ENCODE peak calls at places on chromosomes 16 and 17, in seven cellular contexts. One of them, this sample, is unnamed.

GRCh38 chr17:77365584-77366186 is 224.9 kb downstream of the SEC14L1 start:
- DNase-seq in pancreas: peak; percentile 65
- DNase-seq in left lung: peak; percentile 64
- DNase-seq in transverse colon: peak; percentile 69
- DNase-seq in heart right ventricle: peak; percentile 59
- DNase-seq in H9: no peak
- DNase-seq in GM12878: no peak
- DNase-seq in this sample: peak; percentile 92

GRCh38 chr17:39164675-39165143 is 1.3 kb downstream of the ARL5C start:
- DNase-seq in pancreas: peak; percentile 93
- DNase-seq in GM12878: peak; percentile 53
- DNase-seq in left lung: peak; percentile 88
- DNase-seq in transverse colon: peak; percentile 88
- DNase-seq in H9: peak; percentile 99
- DNase-seq in heart right ventricle: peak; percentile 95
- DNase-seq in this sample: peak; percentile 86

GRCh38 chr17:57330587-57330986 is 74.3 kb downstream of the MSI2 start:
- DNase-seq in heart right ventricle: no peak
- DNase-seq in left lung: no peak
- DNase-seq in pancreas: no peak
- DNase-seq in GM12878: no peak
- DNase-seq in transverse colon: no peak
- DNase-seq in H9: no peak
- DNase-seq in this sample: no peak

GRCh38 chr16:86945166-86945900 is 367.0 kb downstream of the FOXL1 start:
- DNase-seq in left lung: no peak
- DNase-seq in H9: no peak
- DNase-seq in GM12878: no peak
- DNase-seq in transverse colon: no peak
- DNase-seq in pancreas: no peak
- DNase-seq in heart right ventricle: no peak
- DNase-seq in this sample: no peak

GRCh38 chr17:72683506-72684404 is 408.7 kb downstream of the SLC39A11 start:
- DNase-seq in GM12878: no peak
- DNase-seq in left lung: peak; percentile 64
- DNase-seq in transverse colon: peak; percentile 35
- DNase-seq in heart right ventricle: no peak
- DNase-seq in pancreas: no peak
- DNase-seq in H9: no peak
- DNase-seq in this sample: peak; percentile 32

GRCh38 chr17:1651559-1651844 is 1.8 kb upstream of the RILP start:
- DNase-seq in left lung: no peak
- DNase-seq in transverse colon: no peak
- DNase-seq in heart right ventricle: no peak
- DNase-seq in H9: no peak
- DNase-seq in GM12878: no peak
- DNase-seq in pancreas: no peak
- DNase-seq in this sample: no peak

GRCh38 chr16:31135535-31136286 is at the start of gene PRSS8:
- DNase-seq in GM12878: no peak
- DNase-seq in pancreas: peak; percentile 98
- DNase-seq in left lung: peak; percentile 88
- DNase-seq in H9: peak; percentile 75
- DNase-seq in transverse colon: peak; percentile 94
- DNase-seq in heart right ventricle: no peak
- DNase-seq in this sample: no peak

GRCh38 chr17:68981288-68981687 is 26.1 kb upstream of the ABCA8 start:
- DNase-seq in GM12878: peak; percentile 32
- DNase-seq in transverse colon: peak; percentile 25
- DNase-seq in H9: no peak
- DNase-seq in heart right ventricle: peak; percentile 67
- DNase-seq in pancreas: no peak
- DNase-seq in left lung: no peak
- DNase-seq in this sample: peak; percentile 55

GRCh38 chr17:49494937-49495841 is at the start of gene NGFR:
- DNase-seq in GM12878: no peak
- DNase-seq in H9: peak; percentile 82
- DNase-seq in transverse colon: peak; percentile 33
- DNase-seq in heart right ventricle: no peak
- DNase-seq in pancreas: no peak
- DNase-seq in left lung: no peak
- DNase-seq in this sample: no peak

GRCh38 chr16:48053346-48053745 is 102.4 kb downstream of the ABCC12 start:
- DNase-seq in left lung: peak; percentile 38
- DNase-seq in transverse colon: no peak
- DNase-seq in GM12878: no peak
- DNase-seq in H9: peak; percentile 70
- DNase-seq in heart right ventricle: no peak
- DNase-seq in pancreas: no peak
- DNase-seq in this sample: peak; percentile 32

GRCh38 chr17:70787721-70788120 is 618.4 kb downstream of the KCNJ2 start:
- DNase-seq in GM12878: no peak
- DNase-seq in left lung: no peak
- DNase-seq in pancreas: no peak
- DNase-seq in transverse colon: no peak
- DNase-seq in H9: no peak
- DNase-seq in heart right ventricle: no peak
- DNase-seq in this sample: no peak

GRCh38 chr17:41302981-41303380 is 330 bp upstream of the KRTAP29-1 start:
- DNase-seq in pancreas: no peak
- DNase-seq in heart right ventricle: no peak
- DNase-seq in GM12878: no peak
- DNase-seq in H9: no peak
- DNase-seq in transverse colon: no peak
- DNase-seq in left lung: no peak
- DNase-seq in this sample: no peak

GRCh38 chr16:74141015-74141414 is 155.6 kb upstream of the PSMD7 start:
- DNase-seq in GM12878: no peak
- DNase-seq in H9: no peak
- DNase-seq in heart right ventricle: no peak
- DNase-seq in pancreas: no peak
- DNase-seq in left lung: no peak
- DNase-seq in transverse colon: no peak
- DNase-seq in this sample: no peak

GRCh38 chr17:45692661-45693060 is 91.5 kb upstream of the CRHR1 start:
- DNase-seq in pancreas: no peak
- DNase-seq in heart right ventricle: no peak
- DNase-seq in H9: no peak
- DNase-seq in GM12878: no peak
- DNase-seq in left lung: no peak
- DNase-seq in transverse colon: no peak
- DNase-seq in this sample: no peak

GRCh38 chr16:29784901-29785500 is 5.5 kb upstream of the KIF22 start:
- DNase-seq in transverse colon: peak; percentile 69
- DNase-seq in pancreas: peak; percentile 73
- DNase-seq in heart right ventricle: peak; percentile 74
- DNase-seq in GM12878: no peak
- DNase-seq in left lung: peak; percentile 75
- DNase-seq in H9: peak; percentile 92
- DNase-seq in this sample: peak; percentile 64

GRCh38 chr16:7871979-7872378 is 539.3 kb downstream of the RBFOX1 start:
- DNase-seq in GM12878: no peak
- DNase-seq in heart right ventricle: no peak
- DNase-seq in H9: no peak
- DNase-seq in transverse colon: no peak
- DNase-seq in pancreas: no peak
- DNase-seq in left lung: no peak
- DNase-seq in this sample: no peak

GRCh38 chr17:79033741-79034501 is 10.0 kb downstream of the C1QTNF1 start:
- DNase-seq in pancreas: no peak
- DNase-seq in GM12878: no peak
- DNase-seq in left lung: no peak
- DNase-seq in transverse colon: no peak
- DNase-seq in H9: no peak
- DNase-seq in heart right ventricle: peak; percentile 62
- DNase-seq in this sample: no peak

GRCh38 chr17:79079421-79080200 is 5.0 kb downstream of the ENGASE start:
- DNase-seq in GM12878: no peak
- DNase-seq in transverse colon: no peak
- DNase-seq in pancreas: no peak
- DNase-seq in heart right ventricle: no peak
- DNase-seq in H9: no peak
- DNase-seq in left lung: no peak
- DNase-seq in this sample: no peak

GRCh38 chr17:72219136-72219823 is 98.5 kb downstream of the SOX9 start:
- DNase-seq in pancreas: no peak
- DNase-seq in GM12878: no peak
- DNase-seq in heart right ventricle: no peak
- DNase-seq in left lung: no peak
- DNase-seq in transverse colon: no peak
- DNase-seq in H9: peak; percentile 58
- DNase-seq in this sample: no peak

GRCh38 chr17:41552455-41552854 is 19.4 kb downstream of the KRT9 start:
- DNase-seq in H9: no peak
- DNase-seq in left lung: no peak
- DNase-seq in heart right ventricle: no peak
- DNase-seq in pancreas: no peak
- DNase-seq in GM12878: no peak
- DNase-seq in transverse colon: no peak
- DNase-seq in this sample: no peak

GRCh38 chr17:17484451-17484899 is 7.7 kb downstream of the MED9 start:
- DNase-seq in heart right ventricle: no peak
- DNase-seq in GM12878: no peak
- DNase-seq in left lung: no peak
- DNase-seq in H9: no peak
- DNase-seq in pancreas: no peak
- DNase-seq in transverse colon: no peak
- DNase-seq in this sample: no peak

GRCh38 chr16:23597003-23597756 is 1.1 kb upstream of the NDUFAB1 start:
- DNase-seq in transverse colon: peak; percentile 18
- DNase-seq in H9: peak; percentile 79
- DNase-seq in heart right ventricle: peak; percentile 15
- DNase-seq in GM12878: no peak
- DNase-seq in pancreas: no peak
- DNase-seq in left lung: no peak
- DNase-seq in this sample: peak; percentile 41

GRCh38 chr17:40038882-40039513 is 15.2 kb downstream of the MED24 start:
- DNase-seq in left lung: peak; percentile 63
- DNase-seq in heart right ventricle: peak; percentile 87
- DNase-seq in pancreas: peak; percentile 55
- DNase-seq in transverse colon: peak; percentile 68
- DNase-seq in GM12878: no peak
- DNase-seq in H9: peak; percentile 74
- DNase-seq in this sample: peak; percentile 87

GRCh38 chr17:29518359-29518758 is 48.5 kb downstream of the ABHD15 start:
- DNase-seq in pancreas: no peak
- DNase-seq in heart right ventricle: no peak
- DNase-seq in GM12878: no peak
- DNase-seq in H9: no peak
- DNase-seq in transverse colon: no peak
- DNase-seq in left lung: no peak
- DNase-seq in this sample: no peak

GRCh38 chr17:60720763-60721531 is 43.3 kb downstream of the BCAS3 start:
- DNase-seq in pancreas: no peak
- DNase-seq in left lung: no peak
- DNase-seq in H9: peak; percentile 44
- DNase-seq in GM12878: peak; percentile 24
- DNase-seq in heart right ventricle: peak; percentile 24
- DNase-seq in transverse colon: peak; percentile 10
- DNase-seq in this sample: peak; percentile 54

DNA sequence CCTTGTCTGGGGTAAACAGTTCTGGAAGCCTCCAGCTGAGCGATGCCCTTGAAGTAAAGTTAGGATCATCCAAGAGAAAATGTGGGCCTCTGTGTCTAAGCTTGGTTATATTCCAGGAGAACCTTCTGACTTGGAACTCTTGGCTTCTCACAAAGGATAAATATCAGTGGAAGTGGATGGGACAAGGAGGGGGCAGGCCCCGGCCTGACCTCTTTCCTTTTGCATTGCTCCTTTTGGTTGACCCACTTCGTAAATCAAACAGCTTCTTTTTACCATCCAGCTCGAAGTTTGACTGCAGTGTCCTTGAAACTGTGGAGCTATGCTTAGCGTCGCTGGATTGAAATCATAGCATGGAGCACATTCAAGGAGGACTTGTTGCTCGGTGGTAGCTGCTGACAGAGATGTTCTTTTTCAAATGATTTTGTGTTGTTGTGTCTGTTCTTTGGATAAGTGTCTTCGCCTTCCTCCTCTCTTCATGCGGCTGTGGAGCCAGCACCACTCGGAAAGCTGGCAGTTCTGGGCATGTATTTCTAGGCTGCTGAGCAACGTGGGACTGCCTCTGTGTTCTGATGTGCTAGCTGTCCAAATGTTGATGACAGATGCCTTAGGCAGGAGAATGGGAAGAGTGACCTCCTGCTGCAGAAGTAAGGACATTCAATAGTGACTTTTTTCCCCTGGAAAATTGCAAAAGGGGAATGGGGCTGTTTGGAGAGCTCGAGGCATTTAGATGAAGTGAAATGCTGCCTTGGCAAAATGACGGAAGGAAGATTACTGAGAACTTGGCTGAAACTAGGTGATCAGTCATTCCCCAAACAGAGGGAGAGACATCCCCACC is 4.5 kb downstream of the MINK1 start:
- DNase-seq in heart right ventricle: peak; percentile 42
- DNase-seq in GM12878: no peak
- DNase-seq in left lung: no peak
- DNase-seq in H9: no peak
- DNase-seq in transverse colon: no peak
- DNase-seq in pancreas: no peak
- DNase-seq in this sample: peak; percentile 23
- H3K4me1 ChIP-seq in heart right ventricle: peaks cover 78% of the 10 kb centered on the region
- H3K4me1 ChIP-seq in GM12878: peaks cover 29% of the 10 kb centered on the region
- H3K4me1 ChIP-seq in left lung: peaks cover 68% of the 10 kb centered on the region
- H3K4me1 ChIP-seq in H9: no peaks in the 10 kb centered on the region
- H3K4me1 ChIP-seq in transverse colon: peaks cover 69% of the 10 kb centered on the region
- H3K4me1 ChIP-seq in pancreas: peaks cover 11% of the 10 kb centered on the region
- H3K4me1 ChIP-seq in this sample: peaks cover 60% of the 10 kb centered on the region

GRCh38 chr16:82300374-82300936 is 130.4 kb upstream of the MPHOSPH6 start:
- DNase-seq in H9: no peak
- DNase-seq in pancreas: no peak
- DNase-seq in GM12878: no peak
- DNase-seq in heart right ventricle: no peak
- DNase-seq in left lung: no peak
- DNase-seq in transverse colon: no peak
- DNase-seq in this sample: no peak
- TF ChIP-seq CTCF in H9: no peak
- TF ChIP-seq CTCF in pancreas: no peak
- TF ChIP-seq CTCF in GM12878: no peak
- TF ChIP-seq CTCF in heart right ventricle: no peak
- TF ChIP-seq CTCF in left lung: no peak
- TF ChIP-seq CTCF in transverse colon: no peak
- TF ChIP-seq CTCF in this sample: no peak

GRCh38 chr17:53032861-53033271 is 789.9 kb upstream of the KIF2B start:
- DNase-seq in H9: peak; percentile 89
- DNase-seq in left lung: no peak
- DNase-seq in transverse colon: peak; percentile 23
- DNase-seq in heart right ventricle: peak; percentile 11
- DNase-seq in GM12878: no peak
- DNase-seq in pancreas: no peak
- DNase-seq in this sample: no peak
- H3K9me3 ChIP-seq in H9: no peaks in the 10 kb centered on the region
- H3K9me3 ChIP-seq in left lung: no peaks in the 10 kb centered on the region
- H3K9me3 ChIP-seq in transverse colon: no peaks in the 10 kb centered on the region
- H3K9me3 ChIP-seq in heart right ventricle: peaks cover 21% of the 10 kb centered on the region
- H3K9me3 ChIP-seq in GM12878: no peaks in the 10 kb centered on the region
- H3K9me3 ChIP-seq in pancreas: no peaks in the 10 kb centered on the region
- H3K9me3 ChIP-seq in this sample: no peaks in the 10 kb centered on the region

GRCh38 chr16:21005008-21005407 is 104.4 kb downstream of the LYRM1 start:
- DNase-seq in H9: no peak
- DNase-seq in pancreas: no peak
- DNase-seq in left lung: no peak
- DNase-seq in GM12878: no peak
- DNase-seq in heart right ventricle: no peak
- DNase-seq in transverse colon: no peak
- DNase-seq in this sample: no peak

GRCh38 chr16:21009815-21010214 is 109.2 kb downstream of the LYRM1 start:
- DNase-seq in heart right ventricle: no peak
- DNase-seq in GM12878: no peak
- DNase-seq in left lung: no peak
- DNase-seq in H9: no peak
- DNase-seq in transverse colon: no peak
- DNase-seq in pancreas: no peak
- DNase-seq in this sample: no peak
- H3K4me1 ChIP-seq in heart right ventricle: no peaks in the 10 kb centered on the region
- H3K4me1 ChIP-seq in GM12878: no peaks in the 10 kb centered on the region
- H3K4me1 ChIP-seq in left lung: no peaks in the 10 kb centered on the region
- H3K4me1 ChIP-seq in H9: no peaks in the 10 kb centered on the region
- H3K4me1 ChIP-seq in transverse colon: no peaks in the 10 kb centered on the region
- H3K4me1 ChIP-seq in pancreas: no peaks in the 10 kb centered on the region
- H3K4me1 ChIP-seq in this sample: no peaks in the 10 kb centered on the region

This sample was measured in adrenal gland.